ENCODE peak calls at places on chromosomes 2 and 18, in eight cellular contexts. E, X, N, D, O, G, R and K are unnamed samples.

GRCh38 chr2:31379102-31379501 is 35.4 kb downstream of the XDH start:
- DNase-seq in X (no peak), R (no peak), G (no peak), O (peak), D (no peak), E (no peak), N (no peak), K (no peak)

GRCh38 chr2:210752532-210752931 is 196.1 kb downstream of the CPS1 start:
- DNase-seq in E (no peak), N (no peak), G (no peak), D (no peak), R (no peak), O (no peak), X (no peak), K (no peak)

GRCh38 chr2:156077041-156077735 is 255.3 kb downstream of the NR4A2 start:
- DNase-seq in N (no peak), O (no peak), X (no peak), R (no peak), D (no peak), E (no peak), G (no peak), K (no peak)

GRCh38 chr2:107374261-107374660 is 452.4 kb upstream of the RGPD4 start:
- DNase-seq in X (no peak), G (no peak), N (no peak), D (peak), R (no peak), O (no peak), E (no peak), K (no peak)

GRCh38 chr2:151576080-151576479 is 158.2 kb downstream of the NEB start:
- DNase-seq in R (no peak), O (no peak), G (no peak), N (no peak), E (no peak), X (no peak), D (no peak), K (no peak)

GRCh38 chr2:167953790-167954189 is 293.6 kb downstream of the STK39 start:
- DNase-seq in X (no peak), R (no peak), G (no peak), N (no peak), O (no peak), D (no peak), E (no peak), K (no peak)

GRCh38 chr2:207394812-207395534 is 134.8 kb upstream of the CREB1 start:
- DNase-seq in E (peak), N (peak), D (peak), X (no peak), R (peak), O (no peak), G (no peak), K (no peak)

GRCh38 chr2:120867290-120868231 is 131.9 kb downstream of the GLI2 start:
- DNase-seq in G (no peak), R (no peak), O (peak), D (peak), X (no peak), N (peak), E (peak), K (peak)

GRCh38 chr2:233449071-233449901 is 95.0 kb downstream of the DGKD start:
- DNase-seq in E (no peak), D (peak), O (peak), X (no peak), N (peak), G (no peak), R (peak), K (peak)

GRCh38 chr18:341102-341501 is 73.3 kb upstream of the THOC1 start:
- DNase-seq in N (no peak), X (no peak), D (no peak), G (no peak), O (no peak), R (no peak), E (no peak), K (no peak)

GRCh38 chr2:157480182-157480961 is 36.5 kb upstream of the CYTIP start:
- DNase-seq in G (peak), R (no peak), O (peak), E (no peak), X (peak), D (peak), N (peak), K (no peak)

GRCh38 chr2:85189606-85190270 is 56.5 kb downstream of the TCF7L1 start:
- DNase-seq in X (no peak), E (no peak), N (no peak), R (no peak), D (no peak), G (no peak), O (no peak), K (no peak)

GRCh38 chr18:58263733-58264469 is 219.9 kb downstream of the NEDD4L start:
- DNase-seq in X (no peak), N (no peak), O (no peak), D (peak), E (no peak), R (no peak), G (no peak), K (no peak)

GRCh38 chr2:24276349-24276899 is 83.9 kb downstream of the ITSN2 start:
- DNase-seq in D (no peak), G (no peak), X (no peak), E (no peak), N (no peak), O (no peak), R (no peak), K (no peak)

GRCh38 chr18:31508781-31509180 is 10.8 kb downstream of the DSG2 start:
- DNase-seq in N (no peak), O (no peak), G (no peak), E (no peak), R (no peak), X (no peak), D (no peak), K (no peak)

GRCh38 chr2:201795608-201796477 is 10.5 kb upstream of the CDK15 start:
- DNase-seq in R (peak), D (peak), E (peak), X (peak), N (peak), G (peak), O (no peak), K (no peak)

GRCh38 chr2:137677466-137677865 is 286.8 kb upstream of the HNMT start:
- DNase-seq in G (no peak), E (no peak), X (no peak), R (no peak), D (no peak), O (no peak), N (no peak), K (no peak)
- TF ChIP-seq CTCF in G (no peak), E (no peak), X (no peak), R (no peak), D (no peak), O (no peak), N (no peak), K (peak)

GRCh38 chr2:236353594-236353942 is 89.4 kb upstream of the ASB18 start:
- DNase-seq in D (no peak), R (no peak), G (no peak), E (no peak), O (no peak), N (no peak), X (no peak), K (no peak)
- TF ChIP-seq CTCF in D (no peak), R (no peak), G (no peak), E (no peak), O (no peak), N (no peak), X (no peak), K (no peak)

GRCh38 chr2:219252900-219253752 is at the start of gene TUBA4B:
- DNase-seq in X (peak), R (no peak), N (peak), G (peak), D (no peak), O (peak), E (peak), K (no peak)

GRCh38 chr2:219252084-219252483 is 959 bp upstream of the TUBA4B start:
- DNase-seq in D (no peak), N (no peak), X (no peak), G (peak), R (no peak), O (peak), E (no peak), K (no peak)

GRCh38 chr2:219253753-219254589 is at the start of gene TUBA4A:
- DNase-seq in D (peak), G (peak), E (peak), X (peak), O (peak), R (peak), N (peak), K (no peak)

GRCh38 chr2:219252570-219252899 is 508 bp upstream of the TUBA4B start:
- DNase-seq in X (no peak), G (no peak), D (no peak), R (no peak), E (peak), O (no peak), N (peak), K (no peak)

DNA sequence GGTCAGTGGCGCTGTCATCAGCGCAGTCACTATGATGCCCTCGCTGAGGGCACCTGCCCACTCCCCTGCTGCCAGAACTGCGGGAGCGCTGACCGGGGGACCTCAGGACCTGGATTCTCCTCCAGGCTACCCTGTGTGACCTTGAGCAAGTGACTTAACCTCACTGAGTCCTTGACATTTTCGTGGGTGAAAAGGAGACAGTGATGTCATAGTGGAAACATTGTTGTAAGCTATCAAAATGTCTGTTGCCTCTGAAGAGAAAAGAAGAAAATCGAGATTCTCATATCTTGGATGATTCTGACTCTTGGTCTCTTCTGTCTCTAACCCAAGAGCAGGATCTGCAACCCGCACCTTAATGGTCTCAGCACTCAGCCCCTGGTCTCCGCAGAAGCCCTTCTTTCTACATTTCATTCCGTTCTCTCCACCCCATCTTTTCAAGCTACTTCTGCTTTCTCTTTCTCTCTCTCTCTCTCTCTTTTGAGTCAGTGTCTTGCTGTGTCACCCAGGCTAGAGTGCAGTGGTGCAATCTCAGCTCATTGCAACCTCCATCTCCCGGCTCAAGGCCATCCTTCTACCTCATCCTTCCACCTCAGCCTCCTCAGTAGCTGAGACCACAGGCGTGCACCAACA is 987 bp upstream of the TUBA4A start:
- DNase-seq in E (no peak), D (no peak), O (peak), G (no peak), N (peak), X (peak), R (no peak), K (no peak)
- TF ChIP-seq CTCF in E (no peak), D (no peak), O (no peak), G (no peak), N (no peak), X (no peak), R (no peak), K (no peak)

GRCh38 chr2:182606728-182607681 is 109.1 kb upstream of the DNAJC10 start:
- DNase-seq in X (no peak), E (no peak), R (no peak), O (no peak), G (peak), D (peak), N (no peak), K (no peak)

GRCh38 chr2:182608181-182608845 is 107.7 kb upstream of the DNAJC10 start:
- DNase-seq in O (no peak), R (no peak), G (no peak), D (no peak), N (no peak), E (no peak), X (no peak), K (no peak)

GRCh38 chr2:182610231-182610630 is 105.8 kb upstream of the DNAJC10 start:
- DNase-seq in X (no peak), R (no peak), D (no peak), G (peak), O (no peak), E (no peak), N (no peak), K (no peak)

GRCh38 chr2:182615036-182615435 is 101.0 kb upstream of the DNAJC10 start:
- DNase-seq in X (no peak), N (peak), D (peak), E (no peak), O (no peak), G (no peak), R (no peak), K (no peak)

GRCh38 chr2:182611009-182611408 is 105.0 kb upstream of the DNAJC10 start:
- DNase-seq in D (no peak), G (no peak), O (no peak), X (no peak), R (no peak), N (no peak), E (no peak), K (no peak)
- TF ChIP-seq CTCF in D (no peak), G (no peak), O (no peak), X (no peak), R (no peak), N (no peak), E (peak), K (no peak)

DNA sequence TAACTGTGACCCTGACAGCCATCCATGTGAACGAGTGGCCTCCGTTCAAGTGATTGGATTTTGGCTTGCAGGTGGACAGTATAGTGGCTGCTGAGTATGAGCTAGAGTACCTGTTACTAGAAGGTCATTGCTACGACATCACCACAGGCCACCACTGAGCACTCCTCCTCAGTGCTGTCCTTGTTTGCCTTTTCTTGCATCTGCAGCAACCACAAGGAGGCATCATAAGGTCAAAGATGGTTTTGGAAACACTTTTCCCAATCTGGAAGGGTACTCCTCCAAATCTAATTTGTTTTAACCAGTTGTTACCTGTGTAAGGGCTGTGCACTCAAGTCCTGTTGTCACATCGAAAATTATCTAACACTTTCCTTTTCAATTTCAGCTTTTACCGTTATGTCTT is 81.2 kb downstream of the UGGT1 start:
- DNase-seq in X (no peak), G (no peak), R (no peak), O (no peak), E (no peak), D (peak), N (no peak), K (no peak)
- TF ChIP-seq CTCF in X (no peak), G (no peak), R (peak), O (no peak), E (peak), D (peak), N (peak), K (peak)

GRCh38 chr2:52341732-52342131 is 1309.8 kb upstream of the NRXN1 start:
- DNase-seq in N (no peak), D (no peak), E (no peak), X (no peak), G (no peak), O (no peak), R (no peak), K (no peak)

GRCh38 chr2:52342458-52342857 is 1310.5 kb upstream of the NRXN1 start:
- DNase-seq in E (no peak), R (no peak), D (no peak), O (no peak), X (no peak), G (no peak), N (peak), K (no peak)

GRCh38 chr2:52336951-52337350 is 1305.0 kb upstream of the NRXN1 start:
- DNase-seq in R (no peak), O (no peak), N (peak), E (no peak), D (peak), X (no peak), G (no peak), K (no peak)

GRCh38 chr2:52343010-52343409 is 1311.1 kb upstream of the NRXN1 start:
- DNase-seq in G (no peak), X (no peak), N (peak), E (no peak), R (no peak), D (no peak), O (no peak), K (no peak)

DNA sequence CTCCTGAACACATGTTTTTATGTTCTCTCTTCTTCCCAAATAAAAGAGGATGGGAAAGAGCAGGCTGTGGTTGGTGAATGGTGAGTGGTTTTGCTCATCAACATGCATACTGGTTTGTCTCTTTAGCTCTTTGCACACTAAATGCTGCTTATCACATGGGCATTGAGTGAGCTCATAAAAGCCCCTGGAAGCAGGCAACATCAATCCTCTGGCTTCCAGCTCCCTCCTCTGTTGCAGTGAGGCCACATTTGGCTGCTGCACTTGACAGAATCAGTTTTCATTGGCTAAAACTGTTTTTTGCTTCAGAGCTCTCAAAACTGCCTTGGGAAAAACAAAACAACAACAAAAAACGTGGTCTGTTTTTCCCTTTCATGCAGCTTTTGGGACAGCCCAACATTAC is 1308.3 kb upstream of the NRXN1 start:
- DNase-seq in X (no peak), E (no peak), D (no peak), R (peak), O (no peak), N (peak), G (no peak), K (no peak)
- TF ChIP-seq CTCF in X (no peak), E (no peak), D (no peak), R (peak), O (no peak), N (no peak), G (no peak), K (no peak)

GRCh38 chr2:152740743-152741328 is 22.4 kb downstream of the ARL6IP6 start:
- DNase-seq in D (peak), X (no peak), N (peak), E (peak), O (no peak), R (no peak), G (peak), K (no peak)
- TF ChIP-seq CTCF in D (peak), X (peak), N (peak), E (peak), O (peak), R (peak), G (peak), K (peak)

GRCh38 chr18:77133920-77134496 is 1.4 kb upstream of the MBP start:
- DNase-seq in O (no peak), N (peak), X (peak), G (peak), D (no peak), R (peak), E (no peak), K (no peak)
- TF ChIP-seq CTCF in O (peak), N (no peak), X (peak), G (no peak), D (no peak), R (no peak), E (no peak), K (no peak)

GRCh38 chr2:17916584-17916983 is 38.1 kb downstream of the KCNS3 start:
- DNase-seq in R (no peak), D (no peak), G (no peak), X (no peak), O (no peak), N (peak), E (no peak), K (no peak)

GRCh38 chr2:17915811-17916523 is 37.5 kb downstream of the KCNS3 start:
- DNase-seq in G (no peak), E (no peak), O (no peak), X (no peak), R (no peak), D (no peak), N (no peak), K (no peak)

GRCh38 chr2:17915099-17915498 is 36.6 kb downstream of the KCNS3 start:
- DNase-seq in O (no peak), N (no peak), X (no peak), D (no peak), R (no peak), E (no peak), G (no peak), K (no peak)

DNA sequence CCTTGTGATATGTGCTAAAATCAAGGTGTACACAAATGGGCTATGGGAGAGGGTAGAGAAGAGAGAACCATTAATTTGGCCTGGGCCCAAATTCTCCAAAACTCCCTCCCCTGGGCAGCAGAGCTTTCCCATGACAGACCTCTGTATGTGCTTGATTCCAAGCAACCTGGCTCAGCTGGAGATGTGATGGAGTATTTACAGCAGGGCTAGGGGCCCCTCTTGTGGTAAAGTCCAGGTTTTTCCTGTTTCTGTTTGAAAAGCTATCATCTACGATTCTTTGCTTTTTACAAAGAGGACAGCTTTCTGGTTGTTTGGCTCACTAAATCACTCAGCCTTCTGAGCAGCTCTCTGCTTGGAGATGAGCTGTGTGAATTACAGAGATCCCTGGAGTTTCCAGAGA is 40.3 kb downstream of the KCNS3 start:
- DNase-seq in E (no peak), O (no peak), D (no peak), R (no peak), G (no peak), N (no peak), X (no peak), K (no peak)
- TF ChIP-seq CTCF in E (no peak), O (no peak), D (no peak), R (peak), G (no peak), N (no peak), X (no peak), K (no peak)